ENCODE peak calls at places on chromosomes 13 and 19, in nine cellular contexts. Z, S, G, C, Y, B, F, T and X are unnamed samples.

GRCh38 chr13:112965103-112965502 is 3.9 kb upstream of the MCF2L start:
- DNase-seq in Z (no peak), S (no peak), G (no peak), C (no peak), Y (no peak), B (no peak), F (no peak), T (no peak), X (no peak)

GRCh38 chr13:73169971-73170370 is 111.2 kb downstream of the KLF5 start:
- DNase-seq in Z (no peak), S (no peak), G (no peak), C (no peak), Y (no peak), B (no peak), F (no peak), T (no peak), X (no peak)

GRCh38 chr19:11767633-11768133 is 883 bp downstream of the ZNF441 start:
- DNase-seq in Z (peak; percentile 57), S (peak; percentile 33), G (peak; percentile 21), C (peak; percentile 48), Y (peak; percentile 48), B (peak; percentile 42), F (peak; percentile 62), T (peak; percentile 40), X (peak; percentile 49)

GRCh38 chr13:90230311-90230710 is 1117.2 kb upstream of the MIR17HG start:
- DNase-seq in Z (no peak), S (no peak), G (no peak), C (no peak), Y (no peak), B (no peak), F (no peak), T (no peak), X (no peak)

GRCh38 chr13:64529874-64530485 is 2700.2 kb downstream of the PCDH9 start:
- DNase-seq in Z (peak; percentile 14), S (peak; percentile 14), G (peak; percentile 20), C (no peak), Y (peak; percentile 33), B (no peak), F (peak; percentile 7), T (peak; percentile 22), X (no peak)

GRCh38 chr13:30711375-30711774 is 24.0 kb upstream of the ALOX5AP start:
- DNase-seq in Z (no peak), S (peak; percentile 71), G (no peak), C (no peak), Y (peak; percentile 70), B (no peak), F (no peak), T (peak; percentile 57), X (no peak)

GRCh38 chr13:92602560-92602959 is 624.0 kb upstream of the GPC6 start:
- DNase-seq in Z (no peak), S (peak; percentile 12), G (no peak), C (no peak), Y (peak; percentile 41), B (no peak), F (no peak), T (peak; percentile 5), X (no peak)

GRCh38 chr19:35704218-35704617 is at the start of gene ZBTB32:
- DNase-seq in Z (peak; percentile 43), S (peak; percentile 69), G (peak; percentile 62), C (no peak), Y (peak; percentile 69), B (peak; percentile 41), F (no peak), T (peak; percentile 60), X (no peak)

GRCh38 chr13:102555914-102556553 is 40.8 kb upstream of the TPP2 start:
- DNase-seq in Z (peak; percentile 47), S (peak; percentile 67), G (no peak), C (no peak), Y (peak; percentile 47), B (no peak), F (peak; percentile 22), T (peak; percentile 44), X (no peak)

GRCh38 chr19:4748589-4748988 is 24.9 kb upstream of the DPP9 start:
- DNase-seq in Z (no peak), S (no peak), G (no peak), C (no peak), Y (no peak), B (no peak), F (no peak), T (no peak), X (no peak)

GRCh38 chr13:45143346-45143751 is 23.0 kb downstream of the GTF2F2 start:
- DNase-seq in Z (no peak), S (peak; percentile 42), G (no peak), C (no peak), Y (peak; percentile 73), B (no peak), F (no peak), T (peak; percentile 54), X (no peak)

GRCh38 chr19:43596842-43597461 is 557 bp downstream of the ZNF576 start:
- DNase-seq in Z (no peak), S (no peak), G (no peak), C (no peak), Y (no peak), B (no peak), F (no peak), T (no peak), X (no peak)

GRCh38 chr13:102774210-102774560 is 599 bp upstream of the TEX30 start:
- DNase-seq in Z (no peak), S (no peak), G (no peak), C (no peak), Y (no peak), B (no peak), F (peak; percentile 10), T (no peak), X (no peak)

DNA sequence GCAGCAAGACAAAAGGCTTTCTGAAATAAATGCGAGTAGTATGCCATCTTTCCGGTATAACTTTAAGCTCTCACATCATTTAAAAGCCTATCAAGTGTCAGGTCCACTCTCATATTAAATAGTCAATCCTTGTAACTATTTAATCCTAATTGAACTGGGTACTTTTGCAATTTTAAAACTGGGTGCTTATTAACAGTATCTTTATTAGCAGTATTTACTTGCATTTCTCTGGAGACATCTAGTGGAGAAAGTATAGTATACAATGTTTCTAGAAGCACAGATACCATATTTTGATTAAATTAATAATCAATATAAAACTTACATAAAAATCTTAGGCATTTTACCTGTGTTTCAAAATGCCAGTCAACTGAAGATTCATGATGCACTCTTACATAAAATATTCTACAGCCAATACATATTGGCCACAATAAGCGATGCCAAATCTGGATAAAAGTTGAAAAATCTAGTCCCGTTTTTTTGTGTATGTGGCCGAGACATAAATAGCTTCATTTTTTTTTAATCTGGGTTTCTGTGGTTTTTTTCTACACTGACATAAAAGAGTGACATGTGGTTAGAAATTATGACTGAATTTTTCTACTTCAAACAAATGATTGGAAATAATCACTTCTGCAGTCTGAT is 4.3 kb upstream of the POSTN start:
- DNase-seq in Z (peak; percentile 3), S (peak; percentile 60), G (no peak), C (no peak), Y (peak; percentile 51), B (no peak), F (no peak), T (peak; percentile 59), X (no peak)
- TF ChIP-seq CTCF in Z (peak; percentile 77), S (peak; percentile 61), G (peak; percentile 49), C (no peak), Y (peak; percentile 55), B (no peak), F (peak; percentile 21), T (peak; percentile 59), X (peak; percentile 43)

DNA sequence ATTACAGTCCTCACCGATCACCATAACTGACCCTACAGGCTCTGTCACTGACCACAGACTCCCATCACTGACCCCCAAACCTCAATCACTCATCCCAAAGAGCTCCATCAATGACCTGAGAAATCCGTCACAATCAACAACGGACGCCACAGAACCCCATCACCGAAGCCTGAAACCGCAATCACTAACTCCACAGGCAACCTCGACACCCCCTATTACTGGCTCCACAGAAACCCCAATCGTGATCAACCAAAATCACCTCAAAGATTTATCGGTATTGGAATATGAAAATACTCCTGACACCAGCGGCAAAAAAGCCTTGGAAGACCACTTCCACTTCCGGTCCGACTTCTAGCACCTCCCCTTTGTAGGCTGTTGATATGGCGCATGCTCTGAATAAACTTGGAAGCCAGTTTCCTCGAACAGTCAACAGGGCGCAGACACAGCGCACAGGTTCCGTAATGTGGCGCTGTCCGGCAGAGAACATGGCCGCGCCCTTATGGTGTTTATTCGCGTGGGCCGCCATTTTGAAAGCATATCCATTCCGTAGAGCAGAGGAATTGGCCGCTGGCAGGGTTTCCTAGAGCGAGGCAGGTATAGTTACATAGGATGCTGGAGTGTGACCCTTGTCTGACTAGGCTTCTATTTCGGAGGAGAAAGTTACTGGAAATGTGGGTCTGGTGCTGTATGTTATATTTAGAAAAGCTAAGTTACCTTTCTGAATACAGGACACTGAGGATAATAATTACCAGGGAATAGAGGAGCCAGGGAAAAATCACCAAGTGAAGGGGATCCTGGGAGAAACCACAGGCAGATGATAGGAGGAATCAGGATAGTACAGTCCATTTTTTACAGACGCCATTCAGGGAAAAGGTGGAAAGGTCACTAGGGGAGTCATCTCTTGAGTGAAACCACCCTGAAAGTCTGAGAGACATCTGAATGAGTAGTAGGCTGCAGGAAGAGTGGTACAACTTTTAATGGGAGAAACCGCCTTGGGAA is at the start of gene ZNF585A:
- DNase-seq in Z (peak; percentile 81), S (peak; percentile 97), G (peak; percentile 78), C (peak; percentile 92), Y (peak; percentile 98), B (peak; percentile 94), F (peak; percentile 85), T (peak; percentile 98), X (peak; percentile 93)
- TF ChIP-seq CTCF in Z (no peak), S (peak; percentile 27), G (no peak), C (peak; percentile 7), Y (peak; percentile 36), B (no peak), F (peak; percentile 6), T (peak; percentile 30), X (peak; percentile 31)

DNA sequence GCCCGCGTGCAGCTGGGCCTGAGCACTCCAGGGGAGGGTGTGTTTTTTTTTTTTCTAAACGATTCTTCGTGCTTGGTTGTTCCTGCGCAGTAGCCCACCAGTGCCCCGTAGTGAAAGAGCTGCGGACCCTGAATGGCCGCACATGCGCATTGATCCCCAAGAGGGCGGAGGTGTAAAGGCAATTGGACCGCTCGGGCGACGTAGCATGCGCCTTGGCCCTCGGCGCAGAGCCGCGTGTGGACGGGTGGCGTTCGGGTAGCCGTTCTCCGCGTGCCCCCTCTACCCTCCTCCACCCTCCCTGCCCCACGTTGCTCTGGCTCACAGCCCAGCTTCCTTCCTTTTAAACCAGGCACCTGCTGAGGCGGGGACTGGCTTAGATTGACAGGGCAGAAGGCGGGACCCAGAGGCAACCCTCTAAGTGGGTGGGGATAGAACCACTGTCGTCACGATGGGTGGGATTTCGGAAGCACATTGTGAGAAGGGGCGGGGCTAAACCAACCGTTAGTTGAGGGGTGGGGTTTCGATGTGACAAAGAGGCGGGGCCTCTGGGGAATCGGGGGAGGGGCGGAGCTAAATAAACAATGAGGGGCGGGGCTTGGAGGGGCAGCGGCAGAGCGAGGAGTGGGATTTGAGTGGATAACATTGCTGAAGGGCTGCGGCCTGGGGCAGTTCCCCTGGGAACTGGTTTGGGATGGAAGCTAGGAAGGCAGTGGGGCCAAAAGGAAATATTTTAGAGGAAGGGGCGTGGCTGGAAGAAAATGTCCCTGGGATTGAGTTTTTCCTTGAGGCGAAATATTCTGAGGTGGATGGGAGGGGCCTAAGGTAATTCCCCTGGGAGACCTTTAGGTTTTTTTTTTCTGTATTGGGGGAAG is 543 bp upstream of the NUP62 start:
- DNase-seq in Z (peak; percentile 95), S (peak; percentile 97), G (peak; percentile 95), C (peak; percentile 95), Y (peak; percentile 98), B (peak; percentile 87), F (peak; percentile 97), T (peak; percentile 99), X (peak; percentile 91)
- TF ChIP-seq CTCF in Z (no peak), S (no peak), G (no peak), C (no peak), Y (no peak), B (no peak), F (no peak), T (peak; percentile 16), X (peak; percentile 35)

GRCh38 chr13:32427852-32428580 is at the start of gene N4BP2L1:
- DNase-seq in Z (peak; percentile 87), S (peak; percentile 37), G (peak; percentile 71), C (peak; percentile 74), Y (peak; percentile 55), B (peak; percentile 85), F (peak; percentile 90), T (peak; percentile 60), X (peak; percentile 71)
- TF ChIP-seq CTCF in Z (no peak), S (no peak), G (no peak), C (no peak), Y (no peak), B (no peak), F (no peak), T (no peak), X (no peak)